ENCODE peak calls at places on chromosomes 5 and 9, in ten cellular contexts. R, E, Q, Z, N, V, G, O, I and X are unnamed samples.

GRCh38 chr5:65577141-65577540 is 14.0 kb downstream of the PPWD1 start:
- DNase-seq in G (no peak), R (no peak), Z (no peak), I (no peak), Q (no peak), E (no peak), V (no peak), O (no peak), N (no peak), X (no peak)

GRCh38 chr5:135456238-135457099 is 4.3 kb upstream of the TIFAB start:
- DNase-seq in I (peak), Z (no peak), G (no peak), R (no peak), V (no peak), O (peak), N (peak), Q (peak), E (peak), X (peak)

GRCh38 chr9:70616401-70617010 is 202.0 kb upstream of the KLF9 start:
- DNase-seq in N (no peak), Z (no peak), Q (no peak), R (no peak), V (no peak), E (no peak), I (no peak), O (no peak), G (no peak), X (no peak)

GRCh38 chr5:78613756-78614155 is 34.8 kb downstream of the LHFPL2 start:
- DNase-seq in R (no peak), Q (no peak), V (no peak), G (no peak), I (no peak), Z (no peak), E (no peak), O (no peak), N (no peak), X (no peak)

GRCh38 chr9:9170735-9171134 is 1371.2 kb upstream of the DMAC1 start:
- DNase-seq in E (no peak), Z (no peak), O (peak), I (no peak), R (no peak), Q (no peak), V (no peak), N (no peak), G (no peak), X (no peak)

GRCh38 chr5:138824516-138824915 is 50.6 kb downstream of the LRRTM2 start:
- DNase-seq in I (no peak), Z (no peak), O (no peak), R (no peak), E (no peak), Q (peak), G (no peak), V (no peak), N (no peak), X (no peak)

GRCh38 chr9:94639045-94639995 is at the start of gene FBP1:
- DNase-seq in O (peak), G (no peak), I (peak), V (no peak), R (peak), Q (peak), E (peak), N (no peak), Z (peak), X (peak)

GRCh38 chr9:111405701-111406100 is 75.7 kb upstream of the OR2K2 start:
- DNase-seq in N (no peak), O (no peak), V (no peak), Q (no peak), E (no peak), Z (no peak), G (no peak), R (no peak), I (no peak), X (no peak)

GRCh38 chr5:9782806-9783560 is 152.8 kb upstream of the TAS2R1 start:
- DNase-seq in R (no peak), I (no peak), E (no peak), Z (no peak), O (no peak), Q (peak), N (no peak), G (no peak), V (peak), X (no peak)

GRCh38 chr9:34665109-34665380 is 2.6 kb upstream of the CCL27 start:
- DNase-seq in Z (no peak), E (no peak), O (no peak), G (no peak), I (no peak), N (no peak), R (no peak), Q (no peak), V (no peak), X (no peak)

GRCh38 chr9:114117996-114118830 is 19.1 kb upstream of the KIF12 start:
- DNase-seq in Q (no peak), G (no peak), E (no peak), V (no peak), I (peak), Z (no peak), O (no peak), N (no peak), R (no peak), X (no peak)

GRCh38 chr9:93669116-93669957 is 93.0 kb downstream of the PHF2 start:
- DNase-seq in N (no peak), Z (peak), O (no peak), I (no peak), E (no peak), Q (no peak), G (peak), R (no peak), V (peak), X (no peak)

GRCh38 chr5:113354056-113354455 is 80.7 kb downstream of the TSSK1B start:
- DNase-seq in G (no peak), V (no peak), Q (no peak), N (peak), R (no peak), I (no peak), O (no peak), Z (no peak), E (no peak), X (no peak)

GRCh38 chr9:114861273-114861672 is 55.4 kb upstream of the TNFSF15 start:
- DNase-seq in E (no peak), Z (no peak), N (no peak), R (no peak), G (no peak), I (no peak), V (no peak), Q (no peak), O (no peak), X (no peak)

GRCh38 chr5:179459771-179460170 is 90.6 kb upstream of the RUFY1 start:
- DNase-seq in N (no peak), I (no peak), Q (no peak), Z (no peak), V (no peak), G (no peak), O (no peak), R (no peak), E (no peak), X (no peak)

GRCh38 chr9:131049829-131050715 is 41.1 kb downstream of the LAMC3 start:
- DNase-seq in O (no peak), Q (no peak), Z (no peak), I (no peak), G (no peak), V (no peak), N (no peak), R (no peak), E (no peak), X (no peak)

GRCh38 chr5:115392611-115393010 is 96.2 kb upstream of the CCDC112 start:
- DNase-seq in O (no peak), G (no peak), Z (no peak), N (no peak), R (no peak), I (no peak), E (no peak), V (no peak), Q (peak), X (no peak)

GRCh38 chr5:142446131-142446959 is 121.5 kb upstream of the SPRY4 start:
- DNase-seq in V (no peak), E (peak), Z (no peak), I (peak), Q (peak), O (no peak), N (peak), R (no peak), G (no peak), X (no peak)

GRCh38 chr9:105132576-105132975 is 111.9 kb upstream of the SLC44A1 start:
- DNase-seq in N (no peak), R (no peak), Z (no peak), G (no peak), Q (peak), O (no peak), E (peak), V (no peak), I (no peak), X (no peak)

GRCh38 chr9:25935188-25935587 is 256.9 kb upstream of the TUSC1 start:
- DNase-seq in V (no peak), Z (no peak), R (no peak), N (peak), Q (no peak), G (no peak), I (no peak), E (no peak), O (no peak), X (no peak)

GRCh38 chr9:33082135-33082534 is 5.7 kb upstream of the SMU1 start:
- DNase-seq in Z (no peak), V (no peak), R (no peak), Q (no peak), E (no peak), I (no peak), G (no peak), O (no peak), N (no peak), X (no peak)

GRCh38 chr9:33076360-33077004 is at the start of gene SMU1:
- DNase-seq in E (peak), R (peak), O (peak), Q (peak), G (peak), I (peak), Z (peak), V (peak), N (peak), X (peak)

GRCh38 chr9:33082538-33083326 is 6.3 kb upstream of the SMU1 start:
- DNase-seq in Z (no peak), R (no peak), I (no peak), Q (no peak), E (no peak), N (peak), V (no peak), G (peak), O (peak), X (no peak)

GRCh38 chr9:33080534-33080933 is 4.1 kb upstream of the SMU1 start:
- DNase-seq in V (no peak), N (peak), I (no peak), G (no peak), Z (no peak), O (no peak), R (no peak), Q (no peak), E (no peak), X (no peak)

GRCh38 chr9:33081128-33081851 is 4.8 kb upstream of the SMU1 start:
- DNase-seq in I (peak), G (peak), E (peak), O (peak), R (peak), V (peak), Z (peak), Q (peak), N (peak), X (peak)
- TF ChIP-seq CTCF in I (peak), G (peak), E (peak), O (peak), R (peak), V (peak), Z (peak), Q (peak), N (peak), X (peak)

GRCh38 chr5:176429972-176430371 is 13.6 kb upstream of the CLTB start:
- DNase-seq in Q (no peak), E (peak), V (no peak), G (no peak), O (no peak), N (no peak), Z (no peak), R (no peak), I (no peak), X (no peak)
- TF ChIP-seq CTCF in Q (no peak), E (no peak), V (peak), G (no peak), O (no peak), N (no peak), Z (no peak), R (no peak), I (no peak), X (no peak)

DNA sequence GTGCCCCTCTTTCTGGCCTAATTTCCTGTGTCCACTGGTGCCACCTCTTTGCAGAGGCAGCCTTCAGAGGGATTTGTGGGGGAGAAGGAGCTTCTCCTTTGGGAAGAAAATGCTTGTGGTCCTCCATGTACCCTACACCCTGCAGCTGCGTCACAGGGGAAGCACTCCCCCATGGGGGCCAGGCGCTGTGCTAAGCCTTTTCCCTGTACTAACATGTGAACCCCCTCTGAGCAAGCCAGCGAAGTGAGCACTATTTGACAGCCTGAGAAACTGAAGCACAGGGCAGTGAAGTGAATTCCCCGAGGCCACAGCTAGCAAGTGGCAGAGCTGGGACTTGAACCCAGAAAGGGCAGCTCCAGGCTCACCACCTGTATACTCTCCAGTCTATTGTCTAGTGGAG is 32.3 kb downstream of the ERGIC1 start:
- DNase-seq in G (no peak), R (no peak), N (no peak), V (no peak), Z (no peak), I (no peak), E (no peak), Q (no peak), O (no peak), X (no peak)
- TF ChIP-seq CTCF in G (no peak), R (no peak), N (no peak), V (no peak), Z (no peak), I (no peak), E (no peak), Q (no peak), O (no peak), X (no peak)

GRCh38 chr9:14439555-14439954 is 125.6 kb upstream of the NFIB start:
- DNase-seq in I (no peak), V (no peak), N (no peak), Z (no peak), E (no peak), Q (no peak), R (no peak), G (no peak), O (no peak), X (no peak)

GRCh38 chr9:14438232-14438966 is 124.5 kb upstream of the NFIB start:
- DNase-seq in R (no peak), O (no peak), V (no peak), G (no peak), Q (no peak), Z (no peak), E (no peak), N (no peak), I (no peak), X (no peak)

GRCh38 chr9:14445946-14446345 is 132.0 kb upstream of the NFIB start:
- DNase-seq in Z (no peak), I (no peak), Q (no peak), O (no peak), N (no peak), R (no peak), V (no peak), G (no peak), E (no peak), X (no peak)

GRCh38 chr9:14440062-14440461 is 126.1 kb upstream of the NFIB start:
- DNase-seq in I (no peak), Q (no peak), O (no peak), V (no peak), R (no peak), Z (no peak), N (no peak), G (no peak), E (no peak), X (no peak)

DNA sequence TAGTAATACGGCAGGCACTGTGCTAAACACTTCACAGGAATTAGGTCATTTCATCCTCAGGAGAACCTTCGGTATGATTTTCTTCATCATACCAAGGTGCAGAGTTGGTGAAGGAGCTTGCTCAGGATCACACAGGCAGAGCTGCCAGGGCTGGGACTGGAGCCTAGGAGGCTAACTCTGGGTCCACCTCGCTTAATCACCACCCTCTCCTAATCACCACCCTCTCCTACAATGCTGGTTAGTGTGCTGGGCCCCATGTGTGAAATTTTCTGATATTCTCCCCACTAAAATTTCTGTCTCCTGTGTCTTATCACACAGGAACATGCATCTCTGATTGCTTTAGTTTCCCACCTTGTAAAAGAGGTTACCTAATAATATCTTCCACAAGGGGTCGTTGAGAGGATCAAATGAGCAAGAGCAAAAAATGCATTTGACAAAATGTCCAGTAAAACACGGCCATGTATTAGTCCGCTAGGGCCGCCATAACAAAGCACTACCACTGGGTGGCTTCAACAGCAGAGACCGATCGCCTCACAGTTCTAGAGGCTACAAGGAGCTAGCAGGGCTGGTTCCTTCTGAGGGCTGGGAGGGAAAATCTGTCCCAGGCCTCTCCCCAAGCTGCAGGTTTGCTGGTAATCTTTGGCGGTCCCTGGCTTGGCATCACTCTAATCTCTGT is 128.2 kb upstream of the NFIB start:
- DNase-seq in Q (peak), G (no peak), Z (peak), V (peak), E (no peak), O (peak), I (no peak), R (no peak), N (no peak), X (no peak)
- TF ChIP-seq CTCF in Q (peak), G (no peak), Z (peak), V (peak), E (no peak), O (peak), I (no peak), R (peak), N (peak), X (no peak)